ENCODE peak calls at places on chromosomes 12 and 14, in six cellular contexts. W is RWPE2, A is psoas muscle, H is pancreas, Q is foreskin keratinocyte, R is aorta. O is an unnamed sample.

GRCh38 chr12:56169225-56169759 is 11.1 kb downstream of the MYL6 start:
- ATAC-seq in W (no peak), A (no peak), H (no peak), Q (no peak), R (no peak), O (no peak)

GRCh38 chr12:72681028-72681427 is 408.9 kb downstream of the TRHDE start:
- ATAC-seq in W (no peak), A (no peak), H (no peak), Q (no peak), R (no peak), O (no peak)

GRCh38 chr14:67734675-67735074 is 33.0 kb downstream of the RDH12 start:
- ATAC-seq in W (no peak), A (no peak), H (no peak), Q (no peak), R (no peak), O (no peak)

GRCh38 chr12:62703011-62703380 is 232.0 kb downstream of the PPM1H start:
- ATAC-seq in W (peak), A (peak), H (no peak), Q (peak), R (no peak), O (no peak)

GRCh38 chr14:95442016-95442632 is 74.3 kb downstream of the SYNE3 start:
- ATAC-seq in W (peak), A (no peak), H (no peak), Q (peak), R (no peak), O (no peak)

GRCh38 chr14:28681681-28682080 is 84.9 kb upstream of the FOXG1 start:
- ATAC-seq in W (peak), A (no peak), H (no peak), Q (peak), R (no peak), O (no peak)

GRCh38 chr12:104549820-104550480 is 93.2 kb downstream of the CHST11 start:
- ATAC-seq in W (no peak), A (no peak), H (no peak), Q (no peak), R (no peak), O (no peak)

GRCh38 chr12:56041579-56042429 is at the start of gene RPS26:
- ATAC-seq in W (peak), A (peak), H (peak), Q (peak), R (peak), O (peak)

GRCh38 chr14:36663404-36664321 is 2.0 kb downstream of the PAX9 start:
- ATAC-seq in W (peak), A (no peak), H (no peak), Q (no peak), R (peak), O (no peak)

DNA sequence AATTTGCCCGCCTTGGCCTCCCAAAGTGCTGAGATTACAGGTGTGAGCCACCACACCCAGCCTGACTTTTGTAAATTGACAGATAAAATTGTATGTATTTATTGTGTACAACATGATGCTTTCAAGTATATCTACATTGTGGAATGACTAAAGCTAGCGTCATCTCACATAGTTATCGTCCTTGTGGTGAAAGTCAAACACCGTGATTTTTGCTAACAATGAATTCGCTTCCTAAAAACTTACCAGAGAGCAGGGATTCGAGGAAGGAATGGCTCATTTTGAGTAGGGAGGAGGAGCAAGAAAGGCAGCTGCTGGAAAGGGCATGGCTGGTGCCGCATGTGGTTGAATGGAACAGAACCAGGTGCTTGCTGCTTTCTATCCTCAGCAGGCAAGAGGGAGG is 85.4 kb downstream of the LGMN start:
- ATAC-seq in W (no peak), A (no peak), H (no peak), Q (no peak), R (no peak), O (no peak)
- H3K27ac ChIP-seq in W (no peak), A (no peak), H (no peak), Q (no peak), R (no peak), O (no peak)

GRCh38 chr12:124488520-124488919 is 78.9 kb downstream of the NCOR2 start:
- ATAC-seq in W (no peak), A (peak), H (peak), Q (no peak), R (no peak), O (peak)

GRCh38 chr12:124486346-124486963 is 81.0 kb downstream of the NCOR2 start:
- ATAC-seq in W (no peak), A (no peak), H (no peak), Q (no peak), R (no peak), O (no peak)

GRCh38 chr12:124489220-124489619 is 78.2 kb downstream of the NCOR2 start:
- ATAC-seq in W (no peak), A (no peak), H (no peak), Q (no peak), R (no peak), O (no peak)

GRCh38 chr12:124487065-124487833 is 80.2 kb downstream of the NCOR2 start:
- ATAC-seq in W (no peak), A (no peak), H (no peak), Q (no peak), R (no peak), O (no peak)

DNA sequence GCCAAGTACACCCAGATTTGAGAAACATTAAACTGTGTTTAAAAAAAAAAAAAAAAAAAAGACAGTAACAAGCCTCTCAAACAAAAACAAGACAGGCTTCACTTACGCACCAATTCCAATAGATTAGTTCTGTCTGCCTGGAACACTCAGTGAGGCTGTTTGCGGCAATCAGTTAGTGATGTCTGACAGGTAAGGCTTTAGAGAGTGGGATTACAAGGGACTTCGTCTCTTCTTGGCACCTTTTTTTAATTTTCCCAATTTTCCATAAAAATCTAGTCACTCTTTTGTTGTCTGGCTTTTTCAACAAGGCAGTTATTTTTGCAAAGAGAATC is 79.6 kb downstream of the NCOR2 start:
- ATAC-seq in W (no peak), A (no peak), H (no peak), Q (no peak), R (no peak), O (no peak)
- H3K27ac ChIP-seq in W (no peak), A (no peak), H (no peak), Q (no peak), R (no peak), O (no peak)

GRCh38 chr12:88299567-88300101 is 157.5 kb downstream of the TMTC3 start:
- ATAC-seq in W (peak), A (peak), H (no peak), Q (peak), R (no peak), O (no peak)
- H3K27ac ChIP-seq in W (peak), A (no peak), H (no peak), Q (peak), R (no peak), O (no peak)

DNA sequence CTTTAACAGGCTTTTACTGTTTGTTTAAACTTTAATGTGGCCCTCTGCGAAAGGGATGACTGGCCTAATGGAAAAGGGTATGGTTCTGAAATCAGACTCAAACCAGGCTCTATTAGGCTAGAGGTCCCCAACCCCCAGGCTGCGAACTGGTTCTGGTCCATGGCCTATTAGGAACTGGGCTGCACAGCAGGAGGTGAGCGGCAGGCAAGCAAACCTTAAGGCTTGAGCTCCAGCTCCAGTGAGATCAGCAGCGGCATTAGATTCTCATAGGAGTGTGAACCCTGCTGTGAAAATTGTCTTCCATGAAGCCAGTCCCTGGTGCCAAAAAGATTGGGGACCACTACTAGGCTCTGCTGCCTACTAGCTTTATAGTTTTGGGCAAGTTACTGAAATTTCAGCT is 11.1 kb downstream of the GALNT4 start:
- ATAC-seq in W (no peak), A (no peak), H (no peak), Q (no peak), R (no peak), O (no peak)
- H3K27ac ChIP-seq in W (no peak), A (no peak), H (no peak), Q (no peak), R (no peak), O (no peak)

GRCh38 chr14:26595922-26596721 is 1.7 kb downstream of the NOVA1 start:
- ATAC-seq in W (no peak), A (no peak), H (no peak), Q (no peak), R (no peak), O (no peak)

GRCh38 chr14:26597136-26598080 is at the start of gene NOVA1:
- ATAC-seq in W (peak), A (peak), H (peak), Q (peak), R (peak), O (peak)

GRCh38 chr14:26598081-26598671 is 343 bp upstream of the NOVA1 start:
- ATAC-seq in W (peak), A (peak), H (peak), Q (peak), R (peak), O (peak)

GRCh38 chr14:26594756-26595545 is 2.9 kb downstream of the NOVA1 start:
- ATAC-seq in W (no peak), A (no peak), H (no peak), Q (no peak), R (no peak), O (no peak)

GRCh38 chr14:26596722-26597030 is 1.2 kb downstream of the NOVA1 start:
- ATAC-seq in W (no peak), A (no peak), H (no peak), Q (no peak), R (no peak), O (no peak)
- H3K27ac ChIP-seq in W (no peak), A (no peak), H (no peak), Q (no peak), R (no peak), O (peak)

GRCh38 chr12:118706437-118706836 is 274.9 kb upstream of the SRRM4 start:
- ATAC-seq in W (no peak), A (no peak), H (no peak), Q (no peak), R (no peak), O (no peak)
- H3K27ac ChIP-seq in W (no peak), A (no peak), H (no peak), Q (no peak), R (no peak), O (no peak)

DNA sequence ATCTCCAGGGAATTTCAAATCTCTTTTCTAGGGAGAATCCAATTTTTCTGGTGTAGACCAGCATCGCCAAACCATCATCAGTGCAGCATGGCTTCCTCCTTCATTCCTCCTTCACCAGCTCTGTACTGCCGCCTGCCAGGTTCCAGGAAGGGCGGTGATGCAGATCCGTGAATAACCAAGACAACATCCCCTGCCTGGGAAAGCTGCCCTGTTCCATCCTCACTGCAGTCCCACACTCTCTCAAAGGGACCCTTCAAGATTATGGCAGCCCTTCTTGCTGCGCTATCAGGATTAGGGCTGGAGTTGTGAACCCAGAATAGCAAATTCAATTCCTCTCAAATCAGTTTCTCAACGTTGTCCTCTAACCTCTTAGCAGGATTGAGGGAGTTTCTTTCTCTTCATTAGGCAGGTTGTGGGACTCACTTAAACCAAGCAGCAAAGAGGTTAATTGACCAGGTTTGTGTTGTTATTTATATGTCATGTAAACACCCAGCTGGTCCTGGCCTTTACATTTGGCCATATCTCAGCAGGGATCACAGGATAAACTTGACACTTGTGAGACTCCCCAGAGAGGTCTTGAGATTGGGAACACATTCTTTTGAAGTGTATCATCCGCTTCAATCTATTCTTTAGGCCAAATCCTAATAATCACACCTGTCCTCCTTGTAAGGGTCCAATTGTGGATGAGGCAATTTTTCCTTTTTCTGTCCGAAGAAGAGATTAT is 26.2 kb downstream of the TMEM30B start:
- ATAC-seq in W (no peak), A (peak), H (no peak), Q (no peak), R (no peak), O (no peak)
- H3K27ac ChIP-seq in W (no peak), A (peak), H (no peak), Q (no peak), R (no peak), O (no peak)